ENCODE peak calls at places on chromosome 13, in six cellular contexts. One of them, this sample, is unnamed.

GRCh38 chr13:29105779-29106178 is 285.6 kb downstream of the MTUS2 start:
- DNase-seq in CD8-positive, alpha-beta memory T cell: no peak
- DNase-seq in NCI-H1417: no peak
- DNase-seq in bronchial epithelial cell: no peak
- DNase-seq in EL: no peak
- DNase-seq in stimulated activated CD8-positive, alpha-beta memory T cell treated with anti-CD3 and anti-CD28 coated beads, Interleukin-4, amount 100 ng/mL, for 1 hour: no peak
- DNase-seq in this sample: no peak

GRCh38 chr13:101627556-101627943 is 175.1 kb downstream of the ITGBL1 start:
- DNase-seq in CD8-positive, alpha-beta memory T cell: no peak
- DNase-seq in NCI-H1417: no peak
- DNase-seq in bronchial epithelial cell: no peak
- DNase-seq in EL: no peak
- DNase-seq in stimulated activated CD8-positive, alpha-beta memory T cell treated with anti-CD3 and anti-CD28 coated beads, Interleukin-4, amount 100 ng/mL, for 1 hour: no peak
- DNase-seq in this sample: no peak

GRCh38 chr13:62040806-62041205 is 625.2 kb upstream of the PCDH20 start:
- DNase-seq in CD8-positive, alpha-beta memory T cell: no peak
- DNase-seq in NCI-H1417: peak; percentile 39
- DNase-seq in bronchial epithelial cell: no peak
- DNase-seq in EL: no peak
- DNase-seq in stimulated activated CD8-positive, alpha-beta memory T cell treated with anti-CD3 and anti-CD28 coated beads, Interleukin-4, amount 100 ng/mL, for 1 hour: no peak
- DNase-seq in this sample: no peak

GRCh38 chr13:45602183-45602582 is 13.4 kb downstream of the ERICH6B start:
- DNase-seq in CD8-positive, alpha-beta memory T cell: no peak
- DNase-seq in NCI-H1417: no peak
- DNase-seq in bronchial epithelial cell: no peak
- DNase-seq in EL: no peak
- DNase-seq in stimulated activated CD8-positive, alpha-beta memory T cell treated with anti-CD3 and anti-CD28 coated beads, Interleukin-4, amount 100 ng/mL, for 1 hour: no peak
- DNase-seq in this sample: no peak

GRCh38 chr13:108272333-108272732 is 2.8 kb downstream of the TNFSF13B start:
- DNase-seq in CD8-positive, alpha-beta memory T cell: no peak
- DNase-seq in NCI-H1417: no peak
- DNase-seq in bronchial epithelial cell: peak; percentile 53
- DNase-seq in EL: peak; percentile 6
- DNase-seq in stimulated activated CD8-positive, alpha-beta memory T cell treated with anti-CD3 and anti-CD28 coated beads, Interleukin-4, amount 100 ng/mL, for 1 hour: no peak
- DNase-seq in this sample: no peak

GRCh38 chr13:21478881-21479808 is 20.0 kb upstream of the ZDHHC20 start:
- DNase-seq in CD8-positive, alpha-beta memory T cell: peak; percentile 56
- DNase-seq in NCI-H1417: peak; percentile 30
- DNase-seq in bronchial epithelial cell: peak; percentile 69
- DNase-seq in EL: peak; percentile 76
- DNase-seq in stimulated activated CD8-positive, alpha-beta memory T cell treated with anti-CD3 and anti-CD28 coated beads, Interleukin-4, amount 100 ng/mL, for 1 hour: no peak
- DNase-seq in this sample: peak; percentile 42

GRCh38 chr13:99971576-99972189 is at the start of gene ZIC5:
- DNase-seq in CD8-positive, alpha-beta memory T cell: no peak
- DNase-seq in NCI-H1417: no peak
- DNase-seq in bronchial epithelial cell: no peak
- DNase-seq in EL: no peak
- DNase-seq in stimulated activated CD8-positive, alpha-beta memory T cell treated with anti-CD3 and anti-CD28 coated beads, Interleukin-4, amount 100 ng/mL, for 1 hour: no peak
- DNase-seq in this sample: no peak

GRCh38 chr13:33341861-33342452 is 56.4 kb upstream of the STARD13 start:
- DNase-seq in CD8-positive, alpha-beta memory T cell: no peak
- DNase-seq in NCI-H1417: no peak
- DNase-seq in bronchial epithelial cell: no peak
- DNase-seq in EL: no peak
- DNase-seq in stimulated activated CD8-positive, alpha-beta memory T cell treated with anti-CD3 and anti-CD28 coated beads, Interleukin-4, amount 100 ng/mL, for 1 hour: no peak
- DNase-seq in this sample: no peak

GRCh38 chr13:109393045-109393444 is 393.3 kb downstream of the IRS2 start:
- DNase-seq in CD8-positive, alpha-beta memory T cell: no peak
- DNase-seq in NCI-H1417: no peak
- DNase-seq in bronchial epithelial cell: no peak
- DNase-seq in EL: no peak
- DNase-seq in stimulated activated CD8-positive, alpha-beta memory T cell treated with anti-CD3 and anti-CD28 coated beads, Interleukin-4, amount 100 ng/mL, for 1 hour: no peak
- DNase-seq in this sample: no peak

This sample was measured in CD4-positive, CD25-positive, alpha-beta regulatory T cell.